ENCODE peak calls at places on chromosomes 3 and 15, in four cellular contexts. O is fibroblast of mammary gland, T is uterus, P is IMR-90. F is an unnamed sample.

GRCh38 chr3:52119826-52120225 is 34.4 kb downstream of the POC1A start:
- DNase-seq in P (no peak), O (no peak), T (no peak), F (no peak)

GRCh38 chr3:157099337-157100078 is 60.4 kb downstream of the CCNL1 start:
- DNase-seq in P (peak), T (no peak), O (no peak), F (no peak)

GRCh38 chr15:29039466-29040366 is 153.9 kb downstream of the APBA2 start:
- DNase-seq in O (no peak), P (no peak), T (no peak), F (no peak)

GRCh38 chr3:55765398-55765797 is 278.3 kb upstream of the WNT5A start:
- DNase-seq in T (no peak), O (no peak), P (no peak), F (no peak)

GRCh38 chr3:149536429-149536828 is 61.9 kb downstream of the TM4SF4 start:
- DNase-seq in O (no peak), P (no peak), T (peak), F (no peak)

GRCh38 chr15:74978503-74978902 is 16.9 kb upstream of the SCAMP5 start:
- DNase-seq in P (peak), T (no peak), O (peak), F (no peak)

GRCh38 chr15:40844543-40844981 is 714 bp downstream of the SPINT1 start:
- DNase-seq in P (no peak), O (no peak), T (no peak), F (no peak)

GRCh38 chr15:70439880-70440279 is 323.5 kb downstream of the UACA start:
- DNase-seq in O (no peak), T (no peak), P (no peak), F (no peak)

GRCh38 chr3:195613468-195614069 is 29.8 kb upstream of the APOD start:
- DNase-seq in O (peak), T (no peak), P (peak), F (no peak)

GRCh38 chr3:191141728-191142127 is 57.3 kb upstream of the OSTN start:
- DNase-seq in T (no peak), O (peak), P (peak), F (no peak)

GRCh38 chr15:47378527-47378926 is 338.8 kb upstream of the SEMA6D start:
- DNase-seq in T (no peak), O (no peak), P (no peak), F (no peak)

GRCh38 chr15:47376190-47376589 is 341.1 kb upstream of the SEMA6D start:
- DNase-seq in O (no peak), P (no peak), T (no peak), F (no peak)

GRCh38 chr15:47371939-47372338 is 345.4 kb upstream of the SEMA6D start:
- DNase-seq in T (no peak), P (no peak), O (no peak), F (no peak)

GRCh38 chr15:47377465-47377864 is 339.8 kb upstream of the SEMA6D start:
- DNase-seq in T (no peak), P (no peak), O (no peak), F (no peak)

GRCh38 chr15:47374222-47374621 is 343.1 kb upstream of the SEMA6D start:
- DNase-seq in T (no peak), P (peak), O (peak), F (no peak)
- TF ChIP-seq CTCF in T (no peak), P (peak), O (peak), F (peak)

GRCh38 chr3:78858910-78859309 is 908.9 kb downstream of the ROBO1 start:
- DNase-seq in O (no peak), P (no peak), T (no peak), F (no peak)
- H3K4me3 ChIP-seq in O (no peak), P (no peak), T (no peak), F (no peak)

GRCh38 chr15:39312984-39313383 is 267.9 kb upstream of the THBS1 start:
- DNase-seq in T (no peak), P (no peak), O (peak), F (no peak)
- TF ChIP-seq CTCF in T (no peak), P (no peak), O (peak), F (peak)

GRCh38 chr3:28935141-28935540 is 345.7 kb upstream of the RBMS3 start:
- DNase-seq in O (no peak), T (no peak), P (no peak), F (no peak)
- H3K4me3 ChIP-seq in O (no peak), T (no peak), P (no peak), F (no peak)

GRCh38 chr3:3165241-3165640 is 14.2 kb downstream of the CRBN start:
- DNase-seq in O (no peak), T (no peak), P (no peak), F (no peak)

GRCh38 chr3:3165650-3166049 is 13.8 kb downstream of the CRBN start:
- DNase-seq in O (no peak), P (no peak), T (no peak), F (no peak)

GRCh38 chr3:3172627-3173026 is 6.9 kb downstream of the CRBN start:
- DNase-seq in P (no peak), O (no peak), T (no peak), F (no peak)

GRCh38 chr3:3170998-3171397 is 8.5 kb downstream of the CRBN start:
- DNase-seq in T (no peak), O (peak), P (peak), F (peak)
- TF ChIP-seq CTCF in T (no peak), O (peak), P (peak), F (peak)

DNA sequence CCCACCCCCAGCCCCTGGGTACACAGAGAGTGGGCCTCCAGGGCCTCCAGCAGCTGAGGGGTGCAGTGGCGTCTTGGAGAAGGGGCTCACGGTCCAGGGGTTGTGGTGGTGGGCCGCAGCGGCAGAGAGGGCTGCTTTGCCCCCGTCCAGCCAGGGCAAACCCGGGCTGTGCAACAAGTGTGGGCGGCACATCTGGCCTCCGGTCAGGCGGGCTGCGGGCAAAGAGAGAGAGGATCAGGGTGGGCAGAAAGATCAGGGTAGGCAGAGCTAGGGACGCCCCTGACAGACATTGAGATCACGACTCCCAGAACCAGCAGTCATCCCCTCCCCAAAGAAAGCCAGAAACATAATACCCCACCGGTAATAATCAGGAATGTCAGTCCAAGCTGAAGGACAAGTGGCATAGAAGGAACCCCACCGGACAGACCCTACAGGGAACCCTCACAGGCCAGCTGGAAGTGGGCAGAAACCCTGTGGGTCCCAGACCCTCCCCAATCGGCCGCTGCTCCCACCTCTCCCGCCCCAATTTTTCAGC is 6.8 kb downstream of the GATA2 start:
- DNase-seq in O (no peak), T (no peak), P (no peak), F (no peak)
- H3K4me3 ChIP-seq in O (no peak), T (peak), P (peak), F (peak)

GRCh38 chr3:39000008-39000450 is 51.7 kb downstream of the SCN11A start:
- DNase-seq in T (no peak), P (peak), O (peak), F (peak)
- TF ChIP-seq CTCF in T (peak), P (peak), O (peak), F (peak)

DNA sequence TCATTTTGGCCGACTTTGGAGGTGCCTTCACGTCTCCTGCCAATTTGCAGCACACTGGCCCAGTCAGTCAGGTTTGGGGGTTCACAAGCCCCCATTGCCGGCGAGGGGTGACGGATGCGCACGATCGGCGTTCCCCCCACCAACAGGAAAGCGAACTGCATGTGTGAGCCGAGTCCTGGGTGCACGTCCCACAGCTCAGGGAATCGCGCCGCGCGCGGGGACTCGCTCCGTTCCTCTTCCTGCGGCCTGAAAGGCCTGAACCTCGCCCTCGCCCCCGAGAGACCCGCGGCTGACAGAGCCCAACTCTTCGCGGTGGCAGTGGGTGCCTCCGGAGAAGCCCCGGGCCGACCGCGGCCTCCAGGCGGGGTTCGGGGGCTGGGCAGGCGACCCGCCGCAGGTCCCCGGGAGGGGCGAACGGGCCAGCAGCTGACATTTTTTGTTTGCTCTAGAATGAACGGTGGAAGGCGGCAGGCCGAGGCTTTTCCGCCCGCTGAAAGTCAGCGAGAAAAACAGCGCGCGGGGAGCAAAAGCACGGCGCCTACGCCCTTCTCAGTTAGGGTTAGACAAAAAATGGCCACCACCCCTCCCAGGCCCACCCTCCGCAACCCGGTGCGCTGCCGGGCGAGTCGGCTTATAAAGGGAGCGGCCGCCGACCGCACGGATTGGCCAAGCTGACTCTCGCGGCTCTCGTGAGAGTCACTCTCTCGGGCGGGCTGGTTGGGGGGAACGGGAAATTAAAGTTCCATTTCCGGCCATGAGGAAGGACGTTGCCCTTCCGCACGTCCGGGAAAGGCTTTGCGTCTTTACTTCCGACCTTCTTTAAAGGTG is at the start of gene TERC:
- DNase-seq in P (peak), O (peak), T (peak), F (peak)
- H3K4me3 ChIP-seq in P (peak), O (peak), T (peak), F (peak)

F was measured in LNCaP clone FGC.